ENCODE peak calls at places on chromosomes 3 and 15, in six cellular contexts. P is NCI-H1105; X is fibroblast of lung; D is activated CD8-positive, alpha-beta memory T cell treated with anti-CD3 and anti-CD28 coated beads for 1 hour; F is GM23248; G is germinal center. V is an unnamed sample.

GRCh38 chr15:74889390-74889881 is 406 bp upstream of the MPI start:
- DNase-seq in X (peak; percentile 39), F (peak; percentile 60), G (no peak), P (no peak), D (no peak), V (no peak)

GRCh38 chr3:184676927-184677326 is 34.9 kb downstream of the MAGEF1 start:
- DNase-seq in F (no peak), G (peak; percentile 71), D (no peak), P (no peak), X (no peak), V (no peak)

GRCh38 chr15:86159436-86159835 is 79.8 kb downstream of the AGBL1 start:
- DNase-seq in X (no peak), F (no peak), G (no peak), D (no peak), P (no peak), V (no peak)

GRCh38 chr3:138112362-138112761 is 3.0 kb downstream of the DZIP1L start:
- DNase-seq in G (no peak), D (no peak), X (no peak), P (no peak), F (peak; percentile 35), V (no peak)

GRCh38 chr3:105274958-105275357 is 91.8 kb upstream of the ALCAM start:
- DNase-seq in X (peak; percentile 4), P (no peak), F (peak; percentile 70), D (no peak), G (no peak), V (no peak)

GRCh38 chr15:54840999-54841398 is 355.7 kb downstream of the RSL24D1 start:
- DNase-seq in P (no peak), D (no peak), G (no peak), X (no peak), F (no peak), V (no peak)

GRCh38 chr3:38000242-38000916 is 9.8 kb downstream of the VILL start:
- DNase-seq in P (no peak), X (no peak), D (no peak), G (no peak), F (no peak), V (no peak)

GRCh38 chr3:159765025-159765859 is 223.4 kb upstream of the IL12A start:
- DNase-seq in X (peak; percentile 95), G (peak; percentile 23), D (no peak), P (peak; percentile 62), F (peak; percentile 100), V (peak; percentile 35)

GRCh38 chr3:106332884-106333283 is 464.1 kb upstream of the CBLB start:
- DNase-seq in G (no peak), F (no peak), X (peak; percentile 47), D (no peak), P (no peak), V (no peak)

GRCh38 chr3:111087924-111088469 is 16.4 kb downstream of the NECTIN3 start:
- DNase-seq in G (no peak), F (no peak), X (no peak), D (no peak), P (no peak), V (peak; percentile 24)

GRCh38 chr3:27544372-27544865 is 60.2 kb upstream of the SLC4A7 start:
- DNase-seq in X (peak; percentile 77), P (no peak), D (no peak), G (no peak), F (peak; percentile 83), V (no peak)

GRCh38 chr15:80523746-80524145 is 119.6 kb downstream of the ARNT2 start:
- DNase-seq in F (peak; percentile 18), G (no peak), P (no peak), X (no peak), D (no peak), V (no peak)

GRCh38 chr3:125129512-125129962 is 73.7 kb upstream of the HEG1 start:
- DNase-seq in P (no peak), X (peak; percentile 99), G (no peak), F (peak; percentile 99), D (no peak), V (peak; percentile 5)

GRCh38 chr15:70439304-70439877 is 324.0 kb downstream of the UACA start:
- DNase-seq in D (no peak), P (no peak), X (no peak), F (no peak), G (no peak), V (no peak)

GRCh38 chr3:101639280-101639963 is 37.5 kb downstream of the ZBTB11 start:
- DNase-seq in G (no peak), P (no peak), X (no peak), D (no peak), F (no peak), V (no peak)

GRCh38 chr3:28028554-28028953 is 212.9 kb upstream of the CMC1 start:
- DNase-seq in F (no peak), G (no peak), P (no peak), X (no peak), D (no peak), V (no peak)

GRCh38 chr3:38878650-38879049 is 62.6 kb upstream of the SCN10A start:
- DNase-seq in F (no peak), P (no peak), G (no peak), D (no peak), X (no peak), V (no peak)

GRCh38 chr3:41234823-41235722 is 35.8 kb downstream of the CTNNB1 start:
- DNase-seq in G (no peak), X (peak; percentile 66), P (no peak), F (peak; percentile 64), D (no peak), V (no peak)